ENCODE peak calls at places on chromosomes 6 and 20, in four cellular contexts. I, K, T and R are unnamed samples.

GRCh38 chr20:48861444-48861843 is 33.6 kb upstream of the PREX1 start:
- DNase-seq in I (no peak), T (no peak), K (no peak), R (no peak)

GRCh38 chr6:167100241-167100674 is 22.6 kb upstream of the CCR6 start:
- DNase-seq in T (no peak), I (no peak), K (no peak), R (no peak)

GRCh38 chr6:11761744-11762620 is 16.6 kb downstream of the ADTRP start:
- DNase-seq in T (no peak), I (no peak), K (no peak), R (no peak)

GRCh38 chr6:43009124-43009523 is 4.6 kb downstream of the MEA1 start:
- DNase-seq in K (peak), I (peak), T (peak), R (no peak)

GRCh38 chr20:5397418-5397817 is 80.7 kb upstream of the PROKR2 start:
- DNase-seq in K (no peak), I (no peak), T (no peak), R (no peak)

GRCh38 chr20:47241345-47241781 is 115.1 kb downstream of the ZMYND8 start:
- DNase-seq in T (no peak), K (no peak), I (no peak), R (no peak)

GRCh38 chr6:45663181-45664180 is 285.7 kb upstream of the SUPT3H start:
- DNase-seq in K (peak), I (no peak), T (peak), R (peak)

GRCh38 chr6:164477126-164477525 is 832.3 kb downstream of the C6orf118 start:
- DNase-seq in I (no peak), T (no peak), K (no peak), R (no peak)

GRCh38 chr20:52936368-52936986 is 35.7 kb upstream of the TSHZ2 start:
- DNase-seq in T (no peak), K (no peak), I (no peak), R (no peak)

GRCh38 chr6:46652603-46653438 is at the start of the genes CYP39A1 and SLC25A27:
- DNase-seq in I (peak), K (peak), T (peak), R (peak)

GRCh38 chr20:634526-634925 is 18.5 kb downstream of the SRXN1 start:
- DNase-seq in T (no peak), K (no peak), I (no peak), R (no peak)

GRCh38 chr6:129686941-129687627 is 22.9 kb downstream of the ARHGAP18 start:
- DNase-seq in K (peak), T (peak), I (no peak), R (peak)

GRCh38 chr6:168132531-168133184 is 53.6 kb upstream of the FRMD1 start:
- DNase-seq in I (peak), K (no peak), T (no peak), R (peak)

GRCh38 chr6:167815296-167815980 is 11.3 kb upstream of the AFDN start:
- DNase-seq in K (no peak), I (peak), T (no peak), R (no peak)

GRCh38 chr20:58646703-58647102 is 4.4 kb upstream of the STX16 start:
- DNase-seq in T (no peak), K (no peak), I (no peak), R (no peak)

GRCh38 chr20:33673115-33673410 is 1.2 kb downstream of the NECAB3 start:
- DNase-seq in K (no peak), T (no peak), I (no peak), R (no peak)

GRCh38 chr6:136077834-136078576 is 172.1 kb downstream of the MTFR2 start:
- DNase-seq in K (no peak), I (no peak), T (no peak), R (no peak)

GRCh38 chr6:123509112-123509511 is 127.6 kb downstream of the TRDN start:
- DNase-seq in I (no peak), T (no peak), K (no peak), R (no peak)

GRCh38 chr6:134363323-134364039 is 45.6 kb upstream of the SGK1 start:
- DNase-seq in I (no peak), T (no peak), K (no peak), R (no peak)

GRCh38 chr6:115891111-115891669 is 169.5 kb downstream of the FRK start:
- DNase-seq in K (no peak), T (no peak), I (no peak), R (no peak)

GRCh38 chr6:90368601-90369000 is 72.0 kb upstream of the BACH2 start:
- DNase-seq in I (no peak), K (no peak), T (no peak), R (no peak)

GRCh38 chr6:160221423-160221822 is 37.2 kb downstream of the SLC22A2 start:
- DNase-seq in I (peak), K (no peak), T (peak), R (no peak)

GRCh38 chr6:109441069-109441816 is 719 bp downstream of the SMPD2 start:
- DNase-seq in I (peak), T (peak), K (peak), R (peak)

GRCh38 chr6:93021235-93021909 is 398.0 kb downstream of the EPHA7 start:
- DNase-seq in T (no peak), K (no peak), I (no peak), R (no peak)

GRCh38 chr6:27684264-27685211 is 211.6 kb upstream of the ZNF184 start:
- DNase-seq in I (peak), K (peak), T (peak), R (peak)

GRCh38 chr6:78363688-78364087 is 503.7 kb upstream of the IRAK1BP1 start:
- DNase-seq in K (no peak), I (no peak), T (no peak), R (no peak)

GRCh38 chr20:37537505-37537904 is 9.8 kb upstream of the BLCAP start:
- DNase-seq in K (no peak), T (no peak), I (no peak), R (no peak)

GRCh38 chr20:37535443-37536132 is 7.9 kb upstream of the BLCAP start:
- DNase-seq in K (no peak), T (no peak), I (no peak), R (no peak)

GRCh38 chr20:37539956-37540455 is 12.3 kb upstream of the BLCAP start:
- DNase-seq in T (no peak), K (no peak), I (peak), R (no peak)

GRCh38 chr20:37539424-37539823 is 11.7 kb upstream of the BLCAP start:
- DNase-seq in K (no peak), T (no peak), I (no peak), R (no peak)

GRCh38 chr20:37538003-37538402 is 10.3 kb upstream of the BLCAP start:
- DNase-seq in K (no peak), T (peak), I (no peak), R (no peak)
- TF ChIP-seq CTCF in K (no peak), T (no peak), I (no peak), R (no peak)

DNA sequence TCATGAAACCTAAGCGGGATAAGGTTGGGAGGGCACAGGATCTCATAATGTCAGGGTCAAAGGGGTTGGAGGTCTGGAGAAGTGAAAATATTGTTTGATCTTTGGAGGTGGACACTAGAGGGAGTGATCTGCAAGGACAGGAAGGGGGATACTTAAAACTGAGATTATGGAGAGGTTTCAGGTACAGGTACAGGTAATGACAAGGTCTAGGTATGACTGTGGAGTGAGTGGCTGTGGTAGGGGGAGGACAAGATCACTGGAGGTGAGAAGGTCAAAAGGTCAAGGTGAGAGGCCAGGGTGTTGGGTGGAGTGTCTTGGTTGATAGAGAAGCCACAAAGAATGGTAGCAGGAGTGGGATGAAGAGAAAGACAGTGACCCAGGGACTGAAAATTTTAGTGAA is 16.8 kb upstream of the NOTCH4 start:
- DNase-seq in I (no peak), T (no peak), K (no peak), R (no peak)
- TF ChIP-seq CTCF in I (peak), T (no peak), K (no peak), R (no peak)

GRCh38 chr6:114747995-114748625 is 405.3 kb upstream of the HS3ST5 start:
- DNase-seq in I (peak), K (peak), T (peak), R (no peak)
- TF ChIP-seq CTCF in I (peak), K (peak), T (peak), R (no peak)

DNA sequence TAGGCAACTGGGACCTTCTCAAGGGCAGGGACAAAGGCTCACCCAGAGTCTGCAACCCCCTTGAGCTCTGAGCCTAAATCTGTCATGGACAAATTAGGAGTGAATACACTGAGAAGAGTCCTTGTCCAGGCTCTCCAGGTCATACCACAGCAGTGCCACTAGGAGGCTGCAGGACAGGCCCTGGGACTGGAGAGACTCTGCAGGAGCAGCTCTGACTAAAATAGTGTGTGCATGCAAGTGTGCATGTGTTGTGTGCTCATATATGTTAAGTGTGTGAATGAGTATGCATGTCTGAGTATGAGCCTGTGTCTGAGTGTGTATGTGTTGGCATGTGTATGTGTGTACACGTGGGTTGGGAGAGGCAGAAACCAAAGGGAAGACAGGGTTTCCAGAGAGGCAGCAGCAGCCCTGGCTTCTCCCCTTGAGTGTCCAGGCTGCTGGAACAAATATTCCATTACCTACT is 27.1 kb downstream of the MRPL14 start:
- DNase-seq in K (no peak), I (peak), T (peak), R (no peak)
- TF ChIP-seq CTCF in K (peak), I (peak), T (peak), R (no peak)

GRCh38 chr20:16711859-16712258 is 18.0 kb upstream of the SNRPB2 start:
- DNase-seq in I (no peak), K (no peak), T (peak), R (no peak)

GRCh38 chr20:16707674-16708073 is 22.2 kb upstream of the SNRPB2 start:
- DNase-seq in T (no peak), K (no peak), I (no peak), R (no peak)

GRCh38 chr20:16710781-16711180 is 19.0 kb upstream of the SNRPB2 start:
- DNase-seq in T (no peak), K (no peak), I (no peak), R (no peak)

GRCh38 chr20:16709017-16709416 is 20.8 kb upstream of the SNRPB2 start:
- DNase-seq in I (no peak), T (no peak), K (no peak), R (no peak)

GRCh38 chr20:16708590-16708989 is 21.2 kb upstream of the SNRPB2 start:
- DNase-seq in T (no peak), I (no peak), K (no peak), R (no peak)
- TF ChIP-seq CTCF in T (no peak), I (no peak), K (no peak), R (no peak)

DNA sequence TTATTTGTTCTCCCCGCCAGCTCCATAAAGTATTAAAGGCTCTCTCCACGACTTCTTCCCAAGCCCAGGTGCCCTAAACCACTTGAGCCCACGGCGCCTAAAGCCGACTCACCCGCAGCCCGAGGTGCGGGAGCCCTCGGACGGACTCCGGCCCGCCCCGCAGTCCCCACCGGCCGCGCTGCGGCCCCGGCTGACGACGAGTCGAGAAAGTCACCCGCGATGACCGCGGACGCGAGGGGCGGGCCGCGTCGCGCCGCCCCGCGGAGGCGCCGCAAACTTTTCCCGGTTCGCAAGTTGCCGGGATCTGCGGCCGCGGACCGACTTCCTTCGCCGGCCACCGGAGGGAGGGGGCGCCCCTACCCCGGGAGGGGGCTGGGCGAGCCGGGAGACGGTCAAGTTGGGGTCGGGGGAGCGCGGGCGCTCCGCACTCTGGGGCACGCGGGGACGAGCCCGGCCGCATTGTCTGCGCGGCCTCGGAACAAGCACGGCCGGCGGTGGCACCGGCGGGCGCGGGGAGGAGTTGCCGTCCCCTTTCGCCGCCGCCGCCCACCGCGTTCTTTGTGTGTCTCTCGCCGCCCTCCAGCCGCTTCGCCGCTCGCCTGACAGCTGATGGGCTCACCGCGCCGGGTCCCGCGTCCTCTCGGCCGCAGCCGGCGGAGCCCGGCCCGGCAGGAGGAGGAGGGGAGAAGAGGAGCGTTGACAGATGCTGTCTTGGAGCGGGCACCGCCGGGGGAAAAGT is 131.5 kb downstream of the OGFRL1 start:
- DNase-seq in K (no peak), I (no peak), T (no peak), R (no peak)
- TF ChIP-seq CTCF in K (no peak), I (no peak), T (no peak), R (no peak)

GRCh38 chr20:42836339-42836738 is 353.4 kb downstream of the PTPRT start:
- DNase-seq in T (no peak), K (no peak), I (no peak), R (no peak)
- TF ChIP-seq CTCF in T (no peak), K (no peak), I (no peak), R (no peak)

GRCh38 chr20:62096421-62097380 is 25.6 kb upstream of the LSM14B start:
- DNase-seq in I (no peak), K (no peak), T (no peak), R (no peak)
- TF ChIP-seq CTCF in I (no peak), K (no peak), T (no peak), R (no peak)